ENCODE peak calls at places on chromosomes 16 and 17, in nine cellular contexts. One of them, this sample, is unnamed.

GRCh38 chr16:57626420-57627170 is 1.8 kb upstream of the ADGRG1 start:
- DNase-seq in suprapubic skin: no peak
- DNase-seq in lower leg skin: no peak
- DNase-seq in H1: no peak
- DNase-seq in stomach: no peak
- DNase-seq in body of pancreas: no peak
- DNase-seq in right lobe of liver: no peak
- DNase-seq in ovary: no peak
- DNase-seq in tibial nerve: no peak
- DNase-seq in this sample: no peak

GRCh38 chr16:58883131-58883530 is 149.0 kb upstream of the GOT2 start:
- DNase-seq in ovary: no peak
- DNase-seq in stomach: no peak
- DNase-seq in body of pancreas: no peak
- DNase-seq in H1: no peak
- DNase-seq in suprapubic skin: no peak
- DNase-seq in tibial nerve: no peak
- DNase-seq in right lobe of liver: no peak
- DNase-seq in lower leg skin: no peak
- DNase-seq in this sample: no peak

GRCh38 chr17:54899721-54900456 is 763 bp upstream of the TOM1L1 start:
- DNase-seq in H1: peak
- DNase-seq in ovary: no peak
- DNase-seq in tibial nerve: no peak
- DNase-seq in right lobe of liver: no peak
- DNase-seq in lower leg skin: no peak
- DNase-seq in body of pancreas: no peak
- DNase-seq in suprapubic skin: no peak
- DNase-seq in stomach: no peak
- DNase-seq in this sample: no peak

GRCh38 chr16:23581746-23582145 is 14.4 kb downstream of the NDUFAB1 start:
- DNase-seq in lower leg skin: no peak
- DNase-seq in body of pancreas: no peak
- DNase-seq in ovary: no peak
- DNase-seq in tibial nerve: no peak
- DNase-seq in right lobe of liver: no peak
- DNase-seq in H1: no peak
- DNase-seq in suprapubic skin: no peak
- DNase-seq in stomach: no peak
- DNase-seq in this sample: no peak

GRCh38 chr17:40026816-40027613 is 11.8 kb downstream of the CSF3 start:
- DNase-seq in ovary: peak
- DNase-seq in H1: peak
- DNase-seq in stomach: peak
- DNase-seq in suprapubic skin: peak
- DNase-seq in body of pancreas: peak
- DNase-seq in lower leg skin: peak
- DNase-seq in tibial nerve: peak
- DNase-seq in right lobe of liver: peak
- DNase-seq in this sample: peak

GRCh38 chr17:19331553-19332245 is 30.8 kb downstream of the B9D1 start:
- DNase-seq in tibial nerve: no peak
- DNase-seq in suprapubic skin: no peak
- DNase-seq in stomach: peak
- DNase-seq in ovary: no peak
- DNase-seq in H1: no peak
- DNase-seq in body of pancreas: no peak
- DNase-seq in right lobe of liver: no peak
- DNase-seq in lower leg skin: no peak
- DNase-seq in this sample: no peak

GRCh38 chr16:89473791-89474414 is 16.5 kb downstream of the ANKRD11 start:
- DNase-seq in H1: no peak
- DNase-seq in tibial nerve: no peak
- DNase-seq in right lobe of liver: no peak
- DNase-seq in lower leg skin: no peak
- DNase-seq in suprapubic skin: no peak
- DNase-seq in ovary: no peak
- DNase-seq in stomach: no peak
- DNase-seq in body of pancreas: no peak
- DNase-seq in this sample: no peak

GRCh38 chr17:145671-146541 is 8.5 kb downstream of the SCGB1C2 start:
- DNase-seq in body of pancreas: peak
- DNase-seq in stomach: peak
- DNase-seq in H1: peak
- DNase-seq in lower leg skin: peak
- DNase-seq in tibial nerve: peak
- DNase-seq in suprapubic skin: peak
- DNase-seq in ovary: peak
- DNase-seq in right lobe of liver: peak
- DNase-seq in this sample: no peak

GRCh38 chr17:82212331-82213250 is at the start of gene CCDC57:
- DNase-seq in tibial nerve: peak
- DNase-seq in right lobe of liver: peak
- DNase-seq in suprapubic skin: no peak
- DNase-seq in H1: peak
- DNase-seq in ovary: peak
- DNase-seq in stomach: peak
- DNase-seq in lower leg skin: no peak
- DNase-seq in body of pancreas: peak
- DNase-seq in this sample: peak

GRCh38 chr16:58041628-58041955 is 16.0 kb downstream of the MMP15 start:
- DNase-seq in H1: no peak
- DNase-seq in stomach: no peak
- DNase-seq in ovary: no peak
- DNase-seq in right lobe of liver: no peak
- DNase-seq in suprapubic skin: no peak
- DNase-seq in body of pancreas: no peak
- DNase-seq in lower leg skin: no peak
- DNase-seq in tibial nerve: no peak
- DNase-seq in this sample: no peak

GRCh38 chr17:70080541-70081347 is 5.7 kb downstream of the KCNJ16 start:
- DNase-seq in ovary: peak
- DNase-seq in suprapubic skin: no peak
- DNase-seq in H1: no peak
- DNase-seq in right lobe of liver: no peak
- DNase-seq in tibial nerve: peak
- DNase-seq in body of pancreas: no peak
- DNase-seq in stomach: no peak
- DNase-seq in lower leg skin: peak
- DNase-seq in this sample: no peak

GRCh38 chr16:9258423-9259051 is 167.1 kb downstream of the HAPSTR1 start:
- DNase-seq in body of pancreas: peak
- DNase-seq in suprapubic skin: no peak
- DNase-seq in ovary: no peak
- DNase-seq in tibial nerve: no peak
- DNase-seq in stomach: no peak
- DNase-seq in lower leg skin: no peak
- DNase-seq in right lobe of liver: no peak
- DNase-seq in H1: peak
- DNase-seq in this sample: peak

GRCh38 chr17:58710948-58711552 is 18.6 kb downstream of the RAD51C start:
- DNase-seq in lower leg skin: peak
- DNase-seq in ovary: no peak
- DNase-seq in body of pancreas: peak
- DNase-seq in right lobe of liver: no peak
- DNase-seq in H1: peak
- DNase-seq in suprapubic skin: no peak
- DNase-seq in stomach: peak
- DNase-seq in tibial nerve: peak
- DNase-seq in this sample: peak

GRCh38 chr16:2339521-2340484 is 725 bp downstream of the ABCA3 start:
- DNase-seq in right lobe of liver: peak
- DNase-seq in stomach: peak
- DNase-seq in H1: peak
- DNase-seq in lower leg skin: no peak
- DNase-seq in tibial nerve: peak
- DNase-seq in body of pancreas: peak
- DNase-seq in suprapubic skin: no peak
- DNase-seq in ovary: peak
- DNase-seq in this sample: peak
- TF ChIP-seq POLR2A in right lobe of liver: no peak
- TF ChIP-seq POLR2A in stomach: no peak
- TF ChIP-seq POLR2A in H1: no peak
- TF ChIP-seq POLR2A in lower leg skin: no peak
- TF ChIP-seq POLR2A in tibial nerve: no peak
- TF ChIP-seq POLR2A in body of pancreas: no peak
- TF ChIP-seq POLR2A in suprapubic skin: no peak
- TF ChIP-seq POLR2A in ovary: no peak
- TF ChIP-seq POLR2A in this sample: no peak

DNA sequence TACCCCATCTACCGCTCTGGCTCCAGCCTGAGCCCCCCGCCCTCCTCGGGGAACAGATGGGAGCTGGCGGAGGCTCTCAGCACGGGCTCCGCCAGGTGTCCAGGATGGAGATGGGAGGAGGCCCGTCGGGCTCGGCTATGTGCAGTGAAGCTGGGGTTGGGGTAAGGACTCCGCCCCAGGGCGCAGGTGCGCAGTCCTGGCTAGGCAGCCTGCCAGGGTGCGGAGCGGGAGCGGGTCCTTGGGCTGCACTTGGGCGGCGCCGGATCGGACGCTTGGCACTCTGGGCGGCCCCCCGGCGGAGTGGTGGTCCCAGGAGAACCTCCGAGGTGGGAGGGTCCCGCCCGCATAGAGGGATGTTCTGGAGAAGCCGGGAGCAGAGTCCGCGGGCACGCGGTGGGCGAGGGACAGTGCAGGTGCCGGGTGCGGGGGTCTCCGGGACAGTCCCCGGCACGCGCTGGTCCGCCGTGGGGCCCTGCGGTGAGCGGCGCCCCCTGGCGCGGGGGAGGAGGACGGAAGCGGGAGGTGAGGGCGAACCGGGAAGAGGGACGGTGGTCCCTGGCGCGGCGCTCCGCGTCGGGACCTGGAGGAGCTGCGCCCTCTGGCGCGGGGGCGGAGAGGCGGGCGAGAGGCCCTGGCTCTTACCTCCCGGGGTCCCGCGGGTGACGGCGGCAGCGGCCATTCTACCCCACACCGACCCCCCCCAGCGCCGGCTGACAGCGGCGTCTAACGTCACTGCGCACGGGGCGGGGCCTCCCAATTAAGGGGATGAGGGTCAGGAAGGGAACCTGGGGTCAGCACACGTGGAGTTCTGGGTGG is at the start of gene CAMTA2:
- DNase-seq in tibial nerve: peak
- DNase-seq in right lobe of liver: peak
- DNase-seq in suprapubic skin: peak
- DNase-seq in H1: peak
- DNase-seq in body of pancreas: peak
- DNase-seq in lower leg skin: peak
- DNase-seq in ovary: peak
- DNase-seq in stomach: peak
- DNase-seq in this sample: peak
- TF ChIP-seq POLR2A in tibial nerve: peak
- TF ChIP-seq POLR2A in right lobe of liver: peak
- TF ChIP-seq POLR2A in suprapubic skin: no peak
- TF ChIP-seq POLR2A in H1: no peak
- TF ChIP-seq POLR2A in body of pancreas: peak
- TF ChIP-seq POLR2A in lower leg skin: peak
- TF ChIP-seq POLR2A in ovary: peak
- TF ChIP-seq POLR2A in stomach: no peak
- TF ChIP-seq POLR2A in this sample: peak

GRCh38 chr17:2393954-2394749 is 6.7 kb downstream of the MNT start:
- DNase-seq in tibial nerve: no peak
- DNase-seq in suprapubic skin: peak
- DNase-seq in ovary: peak
- DNase-seq in right lobe of liver: peak
- DNase-seq in body of pancreas: no peak
- DNase-seq in lower leg skin: no peak
- DNase-seq in H1: no peak
- DNase-seq in stomach: no peak
- DNase-seq in this sample: no peak
- TF ChIP-seq POLR2A in tibial nerve: no peak
- TF ChIP-seq POLR2A in suprapubic skin: no peak
- TF ChIP-seq POLR2A in ovary: no peak
- TF ChIP-seq POLR2A in right lobe of liver: no peak
- TF ChIP-seq POLR2A in body of pancreas: no peak
- TF ChIP-seq POLR2A in lower leg skin: no peak
- TF ChIP-seq POLR2A in H1: no peak
- TF ChIP-seq POLR2A in stomach: no peak
- TF ChIP-seq POLR2A in this sample: no peak

GRCh38 chr17:77410470-77410869 is 269.7 kb downstream of the SEC14L1 start:
- DNase-seq in tibial nerve: no peak
- DNase-seq in lower leg skin: no peak
- DNase-seq in stomach: no peak
- DNase-seq in suprapubic skin: no peak
- DNase-seq in right lobe of liver: no peak
- DNase-seq in H1: no peak
- DNase-seq in ovary: no peak
- DNase-seq in body of pancreas: no peak
- DNase-seq in this sample: no peak

GRCh38 chr17:77407321-77408277 is 266.8 kb downstream of the SEC14L1 start:
- DNase-seq in right lobe of liver: no peak
- DNase-seq in body of pancreas: no peak
- DNase-seq in H1: no peak
- DNase-seq in stomach: no peak
- DNase-seq in tibial nerve: no peak
- DNase-seq in suprapubic skin: no peak
- DNase-seq in lower leg skin: no peak
- DNase-seq in ovary: no peak
- DNase-seq in this sample: no peak

GRCh38 chr17:77405867-77406513 is 265.2 kb downstream of the SEC14L1 start:
- DNase-seq in stomach: no peak
- DNase-seq in tibial nerve: no peak
- DNase-seq in body of pancreas: no peak
- DNase-seq in ovary: no peak
- DNase-seq in lower leg skin: no peak
- DNase-seq in suprapubic skin: no peak
- DNase-seq in right lobe of liver: no peak
- DNase-seq in H1: no peak
- DNase-seq in this sample: no peak

GRCh38 chr17:77408284-77408683 is 267.5 kb downstream of the SEC14L1 start:
- DNase-seq in ovary: no peak
- DNase-seq in lower leg skin: no peak
- DNase-seq in suprapubic skin: no peak
- DNase-seq in tibial nerve: no peak
- DNase-seq in body of pancreas: no peak
- DNase-seq in H1: no peak
- DNase-seq in stomach: no peak
- DNase-seq in right lobe of liver: no peak
- DNase-seq in this sample: no peak

GRCh38 chr17:77409282-77410161 is 268.8 kb downstream of the SEC14L1 start:
- DNase-seq in right lobe of liver: no peak
- DNase-seq in suprapubic skin: no peak
- DNase-seq in ovary: peak
- DNase-seq in lower leg skin: no peak
- DNase-seq in stomach: peak
- DNase-seq in H1: peak
- DNase-seq in body of pancreas: no peak
- DNase-seq in tibial nerve: no peak
- DNase-seq in this sample: no peak
- TF ChIP-seq POLR2A in right lobe of liver: no peak
- TF ChIP-seq POLR2A in suprapubic skin: no peak
- TF ChIP-seq POLR2A in ovary: no peak
- TF ChIP-seq POLR2A in lower leg skin: no peak
- TF ChIP-seq POLR2A in stomach: no peak
- TF ChIP-seq POLR2A in H1: no peak
- TF ChIP-seq POLR2A in body of pancreas: no peak
- TF ChIP-seq POLR2A in tibial nerve: peak
- TF ChIP-seq POLR2A in this sample: no peak

DNA sequence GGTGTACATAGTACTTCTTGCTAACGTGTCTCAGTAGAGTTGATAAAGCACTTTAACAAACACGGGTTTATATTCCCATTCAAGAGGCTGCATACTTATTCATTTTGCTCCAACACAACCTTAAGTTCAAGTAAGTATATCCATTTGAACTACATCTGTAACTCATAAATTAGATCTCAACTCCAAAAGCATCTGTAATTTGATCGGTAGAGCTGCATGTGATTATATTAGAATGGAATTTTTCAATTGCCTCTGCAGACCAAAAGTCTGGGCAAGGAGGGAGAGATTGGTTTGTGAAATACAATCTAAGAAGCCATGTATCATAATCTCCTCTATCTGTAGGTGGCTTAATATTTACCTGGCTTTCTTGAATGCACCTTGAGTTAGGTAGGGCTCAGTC is 371.0 kb downstream of the RBFOX1 start:
- DNase-seq in tibial nerve: no peak
- DNase-seq in body of pancreas: no peak
- DNase-seq in ovary: no peak
- DNase-seq in H1: no peak
- DNase-seq in stomach: no peak
- DNase-seq in suprapubic skin: no peak
- DNase-seq in lower leg skin: no peak
- DNase-seq in right lobe of liver: no peak
- DNase-seq in this sample: no peak
- TF ChIP-seq POLR2A in tibial nerve: no peak
- TF ChIP-seq POLR2A in body of pancreas: no peak
- TF ChIP-seq POLR2A in ovary: no peak
- TF ChIP-seq POLR2A in H1: no peak
- TF ChIP-seq POLR2A in stomach: no peak
- TF ChIP-seq POLR2A in suprapubic skin: no peak
- TF ChIP-seq POLR2A in lower leg skin: no peak
- TF ChIP-seq POLR2A in right lobe of liver: no peak
- TF ChIP-seq POLR2A in this sample: no peak